ENCODE peak calls at places on chromosomes 1 and 21, in ten cellular contexts. X is transverse colon, Y is astrocyte of the cerebellum, N is tibial artery, B is fibroblast of the aortic adventitia, J is B cell, W is HFF-Myc, F is HCT116, C is GM10248, U is heart right ventricle. O is an unnamed sample.
A peak's percentile ranks its signal among the peaks of the same experiment; 100 is the strongest.

GRCh38 chr1:103365860-103366569 is 159.5 kb upstream of the RNPC3 start:
- DNase-seq in X (no peak), Y (no peak), N (no peak), B (no peak), J (no peak), W (no peak), F (no peak), C (no peak), U (no peak), O (no peak)

GRCh38 chr21:43778469-43779335 is 2.6 kb upstream of the CSTB start:
- DNase-seq in X (no peak), Y (no peak), N (no peak), B (no peak), J (no peak), W (no peak), F (no peak), C (no peak), U (no peak), O (no peak)

GRCh38 chr1:28971980-28972771 is 57.8 kb downstream of the EPB41 start:
- DNase-seq in X (no peak), Y (peak; percentile 72), N (no peak), B (peak; percentile 91), J (no peak), W (peak; percentile 55), F (peak; percentile 66), C (no peak), U (no peak), O (no peak)

GRCh38 chr21:27426196-27426595 is 459.3 kb upstream of the ADAMTS5 start:
- DNase-seq in X (no peak), Y (no peak), N (no peak), B (no peak), J (no peak), W (no peak), F (no peak), C (no peak), U (no peak), O (no peak)

GRCh38 chr1:242770366-242770765 is 245.9 kb upstream of the PLD5 start:
- DNase-seq in X (no peak), Y (no peak), N (no peak), B (no peak), J (no peak), W (no peak), F (no peak), C (no peak), U (no peak), O (no peak)

GRCh38 chr1:94757931-94758330 is 62.2 kb upstream of the SLC44A3 start:
- DNase-seq in X (no peak), Y (no peak), N (peak; percentile 84), B (peak; percentile 57), J (no peak), W (no peak), F (no peak), C (no peak), U (peak; percentile 80), O (no peak)

GRCh38 chr1:13699510-13699909 is 478 bp upstream of the PRDM2 start:
- DNase-seq in X (peak; percentile 20), Y (no peak), N (no peak), B (no peak), J (no peak), W (peak; percentile 16), F (no peak), C (peak; percentile 17), U (no peak), O (no peak)

GRCh38 chr1:22122273-22123070 is 20.4 kb downstream of the WNT4 start:
- DNase-seq in X (no peak), Y (no peak), N (peak; percentile 64), B (no peak), J (no peak), W (no peak), F (no peak), C (no peak), U (no peak), O (no peak)

GRCh38 chr1:161191971-161192370 is 6.9 kb downstream of the ADAMTS4 start:
- DNase-seq in X (no peak), Y (no peak), N (peak; percentile 43), B (no peak), J (no peak), W (no peak), F (no peak), C (no peak), U (no peak), O (no peak)

GRCh38 chr1:161195171-161195570 is 3.7 kb downstream of the ADAMTS4 start:
- DNase-seq in X (no peak), Y (no peak), N (no peak), B (no peak), J (peak; percentile 43), W (no peak), F (no peak), C (no peak), U (no peak), O (no peak)

GRCh38 chr1:161190962-161191521 is 7.8 kb downstream of the ADAMTS4 start:
- DNase-seq in X (no peak), Y (no peak), N (peak; percentile 65), B (no peak), J (no peak), W (no peak), F (no peak), C (no peak), U (no peak), O (no peak)

GRCh38 chr1:161193561-161194235 is 5.2 kb downstream of the ADAMTS4 start:
- DNase-seq in X (no peak), Y (no peak), N (peak; percentile 69), B (no peak), J (no peak), W (no peak), F (no peak), C (no peak), U (no peak), O (no peak)

DNA sequence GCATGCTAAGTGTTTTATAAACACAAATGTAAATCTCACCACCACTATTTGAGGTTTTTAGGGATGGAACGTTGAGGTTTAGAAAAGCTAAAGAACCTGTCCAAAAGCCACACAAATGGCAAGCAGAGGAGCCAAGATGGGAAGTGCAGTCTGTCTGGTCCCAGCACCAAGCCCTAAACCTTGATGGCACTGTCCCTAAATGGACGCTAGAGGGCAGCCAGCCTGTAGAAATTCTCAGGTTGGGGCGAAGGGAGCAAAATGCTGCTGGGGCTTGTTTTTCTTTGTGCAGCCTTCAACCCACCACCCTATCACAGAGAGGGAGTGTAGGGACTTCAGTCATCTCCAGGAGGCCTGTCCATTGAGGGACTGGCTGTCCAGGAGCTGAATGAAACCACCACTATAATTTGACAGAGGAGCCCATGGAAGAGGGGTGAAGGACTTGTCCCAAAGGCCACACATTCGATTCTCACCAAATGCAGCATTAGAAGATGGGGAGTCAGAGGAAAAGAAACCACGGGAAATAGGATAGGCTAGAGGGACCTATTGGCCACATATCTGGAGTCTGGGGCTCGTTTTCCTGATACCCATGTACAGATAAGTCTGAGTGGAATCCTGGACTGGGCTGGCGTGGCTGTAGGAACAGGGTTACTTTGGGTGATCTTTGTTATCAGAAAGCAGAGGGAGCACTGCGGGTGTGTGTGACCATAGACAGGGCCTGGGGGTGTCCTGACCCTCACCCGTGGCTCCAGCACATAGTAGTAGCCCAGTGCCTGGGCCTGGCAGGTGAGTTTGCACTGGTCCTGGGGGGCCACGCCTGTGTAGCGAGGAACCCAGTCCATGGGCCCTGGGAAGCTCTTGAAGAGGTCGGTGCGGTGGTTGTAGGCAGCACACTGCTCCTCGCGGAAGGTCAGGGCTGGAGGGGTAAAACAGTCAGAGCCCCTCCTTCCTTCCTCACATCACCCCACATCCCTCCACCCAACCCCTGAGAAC is 6.1 kb downstream of the ADAMTS4 start:
- DNase-seq in X (peak; percentile 71), Y (peak; percentile 43), N (peak; percentile 70), B (peak; percentile 78), J (peak; percentile 80), W (no peak), F (peak; percentile 54), C (peak; percentile 83), U (peak; percentile 78), O (no peak)
- TF ChIP-seq CTCF in X (peak; percentile 83), Y (peak; percentile 93), N (peak; percentile 75), B (peak; percentile 97), J (peak; percentile 92), W (peak; percentile 95), F (peak; percentile 85), C (peak; percentile 94), U (peak; percentile 78), O (no peak)

GRCh38 chr1:46735708-46736324 is 16.9 kb upstream of the EFCAB14 start:
- DNase-seq in X (no peak), Y (peak; percentile 60), N (no peak), B (peak; percentile 77), J (peak; percentile 58), W (peak; percentile 78), F (peak; percentile 29), C (peak; percentile 37), U (peak; percentile 38), O (no peak)
- TF ChIP-seq CTCF in X (no peak), Y (peak; percentile 57), N (no peak), B (peak; percentile 51), J (peak; percentile 15), W (no peak), F (peak; percentile 52), C (peak; percentile 42), U (no peak), O (no peak)

DNA sequence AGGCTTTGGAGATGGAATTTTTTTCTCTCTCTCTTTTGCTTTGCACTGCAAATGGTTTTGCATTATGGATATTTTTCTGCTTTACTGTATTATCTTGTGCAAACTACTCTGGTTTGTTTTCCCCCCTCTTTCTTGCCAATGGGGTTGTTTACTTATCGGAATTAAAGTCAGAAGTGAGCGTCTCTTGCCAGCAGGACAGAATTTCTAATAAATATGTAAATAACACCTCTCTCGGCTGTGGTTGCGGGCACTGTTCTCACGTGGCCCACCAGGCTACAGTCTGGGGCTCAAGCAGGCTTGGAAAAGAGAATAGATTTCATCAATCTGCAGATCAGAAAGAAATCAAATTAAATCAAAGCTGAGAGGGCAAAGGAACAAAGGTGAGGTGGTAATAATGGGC is 572.7 kb upstream of the CAMK1G start:
- DNase-seq in X (no peak), Y (no peak), N (no peak), B (no peak), J (no peak), W (no peak), F (no peak), C (no peak), U (no peak), O (no peak)
- TF ChIP-seq CTCF in X (no peak), Y (no peak), N (no peak), B (no peak), J (no peak), W (no peak), F (no peak), C (no peak), U (no peak), O (no peak)

GRCh38 chr1:1401457-1402010 is 2.4 kb upstream of the CCNL2 start:
- DNase-seq in X (no peak), Y (no peak), N (no peak), B (no peak), J (no peak), W (no peak), F (no peak), C (no peak), U (no peak), O (no peak)

GRCh38 chr1:1399870-1400575 is 888 bp upstream of the CCNL2 start:
- DNase-seq in X (no peak), Y (no peak), N (no peak), B (peak; percentile 34), J (no peak), W (no peak), F (no peak), C (no peak), U (no peak), O (no peak)

GRCh38 chr1:1403543-1404112 is 3.5 kb downstream of the MRPL20 start:
- DNase-seq in X (no peak), Y (no peak), N (no peak), B (no peak), J (no peak), W (no peak), F (no peak), C (no peak), U (no peak), O (no peak)

GRCh38 chr1:1400576-1401456 is 1.7 kb upstream of the CCNL2 start:
- DNase-seq in X (no peak), Y (no peak), N (no peak), B (no peak), J (no peak), W (no peak), F (no peak), C (no peak), U (no peak), O (no peak)

DNA sequence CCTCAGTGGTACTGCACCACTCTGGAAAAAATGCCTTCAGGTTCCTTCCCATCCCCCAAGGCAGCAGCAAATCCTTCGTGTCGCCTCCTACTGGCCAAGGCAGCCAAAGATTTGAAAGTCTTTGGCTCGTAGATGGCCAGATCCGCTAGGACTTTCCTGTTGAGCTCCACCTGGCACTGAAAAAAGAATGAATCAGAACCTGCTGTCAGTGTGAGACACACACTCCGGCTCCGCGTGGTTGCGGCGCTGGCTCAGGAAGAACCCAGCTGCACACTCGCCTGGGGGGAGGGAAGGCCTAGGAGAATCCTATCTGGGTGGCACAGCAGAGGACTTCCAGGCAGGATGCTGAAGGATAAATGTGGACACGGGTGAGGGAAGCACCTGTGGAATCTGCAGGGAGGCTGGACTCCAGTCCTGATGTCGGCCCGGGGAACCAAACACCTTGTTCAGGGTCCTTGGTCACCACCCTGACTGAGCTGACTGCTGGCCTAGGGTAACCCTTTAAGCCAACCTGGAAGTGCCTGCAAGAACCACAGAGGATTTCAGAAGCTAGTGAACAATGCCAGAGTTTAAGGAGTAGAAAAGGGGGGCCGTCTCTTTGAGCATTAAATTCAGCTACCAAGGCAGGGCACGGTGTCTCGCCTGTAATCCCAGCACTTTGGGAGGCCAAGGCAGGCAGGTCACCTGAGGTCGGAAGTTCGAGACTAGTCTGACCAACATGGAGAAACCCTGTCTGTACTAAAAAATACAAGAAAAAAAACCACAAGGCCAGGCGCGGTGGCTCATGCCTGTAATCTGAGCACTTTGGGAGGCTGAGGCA is 3.2 kb upstream of the CCNL2 start:
- DNase-seq in X (peak; percentile 36), Y (no peak), N (no peak), B (peak; percentile 70), J (no peak), W (peak; percentile 41), F (peak; percentile 52), C (no peak), U (no peak), O (no peak)
- TF ChIP-seq CTCF in X (peak; percentile 22), Y (peak; percentile 76), N (no peak), B (peak; percentile 73), J (peak; percentile 38), W (peak; percentile 78), F (peak; percentile 87), C (peak; percentile 53), U (peak; percentile 7), O (no peak)

O was measured in omental fat pad.